ENCODE peak calls at places on chromosome 18, in nine cellular contexts. One of them, this sample, is unnamed.

GRCh38 chr18:3281456-3282400 is 19.8 kb downstream of the MYL12B start:
- DNase-seq in AG20443: peak
- DNase-seq in islet precursor cell: no peak
- DNase-seq in activated naive CD4-positive, alpha-beta T cell treated with anti-CD3 and anti-CD28 coated beads for 36 hours: no peak
- DNase-seq in Ammon's horn: peak
- DNase-seq in mucosa of descending colon: no peak
- DNase-seq in left cardiac atrium: no peak
- DNase-seq in Peyer's patch: no peak
- DNase-seq in iPS-NIHi11: peak
- DNase-seq in this sample: no peak

GRCh38 chr18:21406111-21406510 is 164.1 kb downstream of the GREB1L start:
- DNase-seq in Ammon's horn: no peak
- DNase-seq in iPS-NIHi11: no peak
- DNase-seq in islet precursor cell: no peak
- DNase-seq in mucosa of descending colon: no peak
- DNase-seq in AG20443: peak
- DNase-seq in Peyer's patch: no peak
- DNase-seq in left cardiac atrium: no peak
- DNase-seq in activated naive CD4-positive, alpha-beta T cell treated with anti-CD3 and anti-CD28 coated beads for 36 hours: no peak
- DNase-seq in this sample: no peak

GRCh38 chr18:48583568-48583967 is 44.7 kb downstream of the CTIF start:
- DNase-seq in AG20443: no peak
- DNase-seq in Peyer's patch: no peak
- DNase-seq in left cardiac atrium: no peak
- DNase-seq in islet precursor cell: no peak
- DNase-seq in mucosa of descending colon: no peak
- DNase-seq in activated naive CD4-positive, alpha-beta T cell treated with anti-CD3 and anti-CD28 coated beads for 36 hours: no peak
- DNase-seq in iPS-NIHi11: no peak
- DNase-seq in Ammon's horn: no peak
- DNase-seq in this sample: no peak

GRCh38 chr18:71242981-71243380 is 954.1 kb downstream of the SOCS6 start:
- DNase-seq in AG20443: no peak
- DNase-seq in mucosa of descending colon: no peak
- DNase-seq in activated naive CD4-positive, alpha-beta T cell treated with anti-CD3 and anti-CD28 coated beads for 36 hours: no peak
- DNase-seq in iPS-NIHi11: no peak
- DNase-seq in Ammon's horn: no peak
- DNase-seq in Peyer's patch: no peak
- DNase-seq in left cardiac atrium: no peak
- DNase-seq in islet precursor cell: peak
- DNase-seq in this sample: no peak

GRCh38 chr18:44061438-44061837 is 619.2 kb upstream of the SETBP1 start:
- DNase-seq in iPS-NIHi11: no peak
- DNase-seq in mucosa of descending colon: no peak
- DNase-seq in islet precursor cell: no peak
- DNase-seq in activated naive CD4-positive, alpha-beta T cell treated with anti-CD3 and anti-CD28 coated beads for 36 hours: no peak
- DNase-seq in AG20443: no peak
- DNase-seq in Peyer's patch: no peak
- DNase-seq in Ammon's horn: no peak
- DNase-seq in left cardiac atrium: no peak
- DNase-seq in this sample: no peak

GRCh38 chr18:12880532-12880892 is 3.5 kb downstream of the PTPN2 start:
- DNase-seq in left cardiac atrium: no peak
- DNase-seq in islet precursor cell: no peak
- DNase-seq in activated naive CD4-positive, alpha-beta T cell treated with anti-CD3 and anti-CD28 coated beads for 36 hours: no peak
- DNase-seq in iPS-NIHi11: no peak
- DNase-seq in mucosa of descending colon: no peak
- DNase-seq in Ammon's horn: no peak
- DNase-seq in AG20443: no peak
- DNase-seq in Peyer's patch: peak
- DNase-seq in this sample: no peak

GRCh38 chr18:33578371-33579146 is 540 bp downstream of the ASXL3 start:
- DNase-seq in islet precursor cell: peak
- DNase-seq in Peyer's patch: no peak
- DNase-seq in AG20443: peak
- DNase-seq in mucosa of descending colon: peak
- DNase-seq in activated naive CD4-positive, alpha-beta T cell treated with anti-CD3 and anti-CD28 coated beads for 36 hours: no peak
- DNase-seq in Ammon's horn: peak
- DNase-seq in left cardiac atrium: peak
- DNase-seq in iPS-NIHi11: peak
- DNase-seq in this sample: peak

GRCh38 chr18:65753520-65753919 is 2.7 kb downstream of the CDH7 start:
- DNase-seq in activated naive CD4-positive, alpha-beta T cell treated with anti-CD3 and anti-CD28 coated beads for 36 hours: no peak
- DNase-seq in islet precursor cell: peak
- DNase-seq in Peyer's patch: no peak
- DNase-seq in left cardiac atrium: no peak
- DNase-seq in iPS-NIHi11: peak
- DNase-seq in Ammon's horn: peak
- DNase-seq in mucosa of descending colon: no peak
- DNase-seq in AG20443: no peak
- DNase-seq in this sample: no peak

GRCh38 chr18:42520074-42520473 is 565.0 kb downstream of the PIK3C3 start:
- DNase-seq in activated naive CD4-positive, alpha-beta T cell treated with anti-CD3 and anti-CD28 coated beads for 36 hours: no peak
- DNase-seq in Peyer's patch: no peak
- DNase-seq in mucosa of descending colon: no peak
- DNase-seq in AG20443: no peak
- DNase-seq in iPS-NIHi11: no peak
- DNase-seq in left cardiac atrium: no peak
- DNase-seq in Ammon's horn: no peak
- DNase-seq in islet precursor cell: no peak
- DNase-seq in this sample: no peak

This sample was measured in thyroid gland.